ENCODE peak calls at places on chromosomes 2 and 18, in nine cellular contexts. Z is naive thymus-derived CD8-positive, alpha-beta T cell; B is germinal center; E is non-pigmented ciliary epithelial cell; F is stimulated activated naive CD4-positive, alpha-beta T cell; A is body of pancreas; S is astrocyte of the spinal cord; M is choroid plexus epithelial cell; V is adipocyte. L is an unnamed sample.

GRCh38 chr2:20604957-20605381 is 45.9 kb downstream of the HS1BP3 start:
- DNase-seq in E (no peak), V (peak; percentile 84), M (peak; percentile 92), S (peak; percentile 89), B (no peak), F (no peak), Z (no peak), A (peak; percentile 11), L (no peak)

GRCh38 chr2:216057688-216058193 is 23.9 kb downstream of the PECR start:
- DNase-seq in M (peak; percentile 85), B (peak; percentile 68), E (peak; percentile 64), F (peak; percentile 66), V (peak; percentile 21), Z (peak; percentile 58), S (peak; percentile 93), A (peak; percentile 47), L (no peak)

GRCh38 chr18:12429556-12429955 is 21.8 kb downstream of the PRELID3A start:
- DNase-seq in B (no peak), E (no peak), Z (no peak), M (no peak), V (no peak), S (no peak), F (no peak), A (no peak), L (no peak)

GRCh38 chr18:11857177-11857887 is 6.1 kb downstream of the CHMP1B start:
- DNase-seq in M (peak; percentile 99), Z (no peak), A (peak; percentile 44), S (peak; percentile 100), V (peak; percentile 97), E (peak; percentile 99), B (no peak), F (no peak), L (no peak)

GRCh38 chr2:225120175-225120574 is 77.9 kb upstream of the DOCK10 start:
- DNase-seq in F (no peak), V (peak; percentile 21), E (no peak), Z (no peak), M (no peak), B (no peak), A (no peak), S (peak; percentile 75), L (no peak)

GRCh38 chr18:50161806-50162205 is 33.1 kb downstream of the MYO5B start:
- DNase-seq in Z (no peak), V (no peak), E (no peak), S (no peak), B (no peak), F (no peak), M (no peak), A (no peak), L (no peak)

GRCh38 chr2:96636772-96637171 is 1.3 kb downstream of the KANSL3 start:
- DNase-seq in Z (no peak), E (no peak), A (no peak), F (no peak), M (no peak), S (no peak), V (no peak), B (no peak), L (no peak)

GRCh38 chr2:37337636-37338280 is 6.7 kb upstream of the QPCT start:
- DNase-seq in E (no peak), F (no peak), S (no peak), M (no peak), V (no peak), Z (no peak), B (no peak), A (no peak), L (no peak)

GRCh38 chr2:65220432-65221131 is 7.0 kb upstream of the ACTR2 start:
- DNase-seq in E (no peak), M (peak; percentile 27), V (peak; percentile 61), B (no peak), S (no peak), Z (no peak), A (no peak), F (no peak), L (no peak)

GRCh38 chr2:23711979-23712755 is 214.8 kb downstream of the ATAD2B start:
- DNase-seq in F (no peak), V (peak; percentile 40), S (peak; percentile 86), A (no peak), M (peak; percentile 90), E (peak; percentile 26), B (no peak), Z (no peak), L (peak; percentile 9)

GRCh38 chr2:95343429-95344207 is 46.5 kb downstream of the KCNIP3 start:
- DNase-seq in E (no peak), Z (no peak), B (no peak), M (no peak), F (no peak), A (no peak), V (no peak), S (no peak), L (no peak)

GRCh38 chr2:96353032-96353561 is 17.5 kb downstream of the NCAPH start:
- DNase-seq in V (peak; percentile 62), F (no peak), M (peak; percentile 48), B (no peak), A (peak; percentile 37), S (peak; percentile 24), Z (no peak), E (no peak), L (no peak)